ENCODE peak calls at places on chromosomes 13 and 19, in four cellular contexts. M is skeletal muscle cell, Z is endothelial cell, O is fibroblast of the aortic adventitia. L is an unnamed sample.
A peak's percentile ranks its signal among the peaks of the same experiment; 100 is the strongest.

GRCh38 chr19:29001922-29002247 is 211.1 kb downstream of the UQCRFS1 start:
- DNase-seq in M (no peak), Z (no peak), O (peak; percentile 11), L (no peak)

GRCh38 chr19:2385053-2385721 is 25.1 kb downstream of the TMPRSS9 start:
- DNase-seq in M (peak; percentile 55), Z (peak; percentile 14), O (peak; percentile 63), L (peak; percentile 79)

GRCh38 chr13:90690458-90691063 is 656.9 kb upstream of the MIR17HG start:
- DNase-seq in M (no peak), Z (no peak), O (peak; percentile 88), L (peak; percentile 15)

GRCh38 chr13:30340367-30341184 is 33.2 kb upstream of the KATNAL1 start:
- DNase-seq in M (peak; percentile 83), Z (no peak), O (peak; percentile 95), L (peak; percentile 89)

GRCh38 chr19:43561144-43561970 is 14.0 kb downstream of the XRCC1 start:
- DNase-seq in M (no peak), Z (no peak), O (no peak), L (no peak)

GRCh38 chr19:8208119-8208709 is 956 bp upstream of the CERS4 start:
- DNase-seq in M (no peak), Z (no peak), O (no peak), L (no peak)

GRCh38 chr19:48354332-48354992 is 9.3 kb downstream of the TMEM143 start:
- DNase-seq in M (no peak), Z (no peak), O (no peak), L (peak; percentile 46)

GRCh38 chr19:3250675-3251074 is 26.2 kb downstream of the CELF5 start:
- DNase-seq in M (no peak), Z (no peak), O (peak; percentile 15), L (no peak)

GRCh38 chr13:98174995-98175394 is 2.1 kb downstream of the RNF113B start:
- DNase-seq in M (no peak), Z (no peak), O (no peak), L (peak; percentile 31)

GRCh38 chr13:109256866-109257760 is 529.3 kb downstream of the IRS2 start:
- DNase-seq in M (peak; percentile 99), Z (no peak), O (peak; percentile 98), L (peak; percentile 97)

GRCh38 chr19:32318884-32319520 is 26.4 kb upstream of the ZNF507 start:
- DNase-seq in M (no peak), Z (peak; percentile 53), O (no peak), L (no peak)

GRCh38 chr13:49303533-49304252 is 56.0 kb downstream of the CDADC1 start:
- DNase-seq in M (no peak), Z (no peak), O (no peak), L (no peak)

GRCh38 chr19:9144920-9145319 is 4.7 kb downstream of the ZNF317 start:
- DNase-seq in M (no peak), Z (no peak), O (peak; percentile 6), L (no peak)

GRCh38 chr13:109971006-109971744 is 184.8 kb upstream of the IRS2 start:
- DNase-seq in M (no peak), Z (no peak), O (no peak), L (no peak)

GRCh38 chr13:70098669-70099068 is 9.0 kb upstream of the ATXN8OS start:
- DNase-seq in M (no peak), Z (no peak), O (no peak), L (no peak)

GRCh38 chr19:16224266-16225045 is 26.7 kb downstream of the AP1M1 start:
- DNase-seq in M (no peak), Z (no peak), O (no peak), L (no peak)

GRCh38 chr13:58452123-58452623 is 820.6 kb downstream of the PCDH17 start:
- DNase-seq in M (no peak), Z (no peak), O (no peak), L (no peak)

GRCh38 chr19:2495651-2496316 is 19.9 kb downstream of the GADD45B start:
- DNase-seq in M (no peak), Z (no peak), O (peak; percentile 55), L (no peak)

GRCh38 chr13:24008679-24009078 is 111.4 kb upstream of the C1QTNF9B start:
- DNase-seq in M (no peak), Z (no peak), O (peak; percentile 18), L (peak; percentile 56)

GRCh38 chr13:109875746-109876145 is 89.4 kb upstream of the IRS2 start:
- DNase-seq in M (no peak), Z (no peak), O (no peak), L (no peak)

GRCh38 chr13:100848304-100848703 is 173.7 kb upstream of the TMTC4 start:
- DNase-seq in M (no peak), Z (no peak), O (no peak), L (no peak)

GRCh38 chr19:54493967-54494585 is 8.6 kb upstream of the LAIR2 start:
- DNase-seq in M (no peak), Z (no peak), O (no peak), L (no peak)

GRCh38 chr13:105220886-105221285 is 1314.6 kb downstream of the EFNB2 start:
- DNase-seq in M (no peak), Z (no peak), O (no peak), L (peak; percentile 52)

GRCh38 chr13:45595968-45596367 is 19.6 kb downstream of the ERICH6B start:
- DNase-seq in M (no peak), Z (no peak), O (no peak), L (no peak)

GRCh38 chr19:2540646-2541454 is 64.9 kb downstream of the GADD45B start:
- DNase-seq in M (peak; percentile 92), Z (peak; percentile 89), O (peak; percentile 98), L (peak; percentile 97)

GRCh38 chr19:5562280-5562679 is 5.5 kb downstream of the TINCR start:
- DNase-seq in M (no peak), Z (no peak), O (no peak), L (no peak)

GRCh38 chr19:14006766-14007562 is 844 bp upstream of the RFX1 start:
- DNase-seq in M (no peak), Z (peak; percentile 90), O (no peak), L (no peak)

GRCh38 chr19:9789066-9789465 is 20.5 kb upstream of the ZNF846 start:
- DNase-seq in M (no peak), Z (no peak), O (no peak), L (no peak)

GRCh38 chr13:110023729-110024645 is 237.6 kb upstream of the IRS2 start:
- DNase-seq in M (peak; percentile 64), Z (peak; percentile 26), O (peak; percentile 51), L (peak; percentile 68)

GRCh38 chr13:49292742-49293498 is 45.2 kb downstream of the CDADC1 start:
- DNase-seq in M (peak; percentile 87), Z (no peak), O (peak; percentile 84), L (peak; percentile 96)

GRCh38 chr19:41421973-41422372 is 5.2 kb downstream of the B3GNT8 start:
- DNase-seq in M (no peak), Z (no peak), O (no peak), L (no peak)

GRCh38 chr19:18428837-18429674 is 8.9 kb downstream of the ISYNA1 start:
- DNase-seq in M (no peak), Z (peak; percentile 83), O (peak; percentile 63), L (peak; percentile 72)

GRCh38 chr13:68676513-68677115 is 1431.0 kb upstream of the ATXN8OS start:
- DNase-seq in M (no peak), Z (no peak), O (no peak), L (no peak)

GRCh38 chr19:40335855-40336700 is 12.1 kb downstream of the C19orf47 start:
- DNase-seq in M (no peak), Z (no peak), O (no peak), L (no peak)

GRCh38 chr19:33785795-33786194 is 10.9 kb upstream of the KCTD15 start:
- DNase-seq in M (no peak), Z (no peak), O (peak; percentile 36), L (peak; percentile 70)